ENCODE peak calls at places on chromosomes 4 and X, in nine cellular contexts. G is HepG2, B is transverse colon, S is stomach, E is testis, L is H1, W is colonic mucosa, T is astrocyte, Q is psoas muscle. C is an unnamed sample.
A peak's percentile ranks its signal among the peaks of the same experiment; 100 is the strongest.

GRCh38 chr4:99624141-99624719 is 33.4 kb downstream of the C4orf54 start:
- DNase-seq in G (no peak), B (no peak), S (no peak), E (no peak), L (no peak), W (no peak), T (no peak), Q (no peak), C (no peak)

GRCh38 chr4:184318852-184319251 is 101.2 kb upstream of the ENPP6 start:
- DNase-seq in G (no peak), B (no peak), S (no peak), E (no peak), L (no peak), W (peak; percentile 7), T (no peak), Q (no peak), C (no peak)

GRCh38 chr4:186651624-186652023 is 72.0 kb downstream of the FAT1 start:
- DNase-seq in G (no peak), B (peak; percentile 37), S (peak; percentile 82), E (peak; percentile 67), L (no peak), W (no peak), T (peak; percentile 69), Q (peak; percentile 44), C (peak; percentile 72)

GRCh38 chrX:29299689-29300088 is 712.4 kb downstream of the IL1RAPL1 start:
- DNase-seq in G (no peak), B (no peak), S (no peak), E (no peak), L (no peak), W (no peak), T (peak; percentile 37), Q (no peak), C (no peak)

GRCh38 chr4:152255437-152255836 is 280.5 kb downstream of the FBXW7 start:
- DNase-seq in G (no peak), B (no peak), S (no peak), E (no peak), L (no peak), W (no peak), T (peak; percentile 19), Q (no peak), C (peak; percentile 33)

GRCh38 chr4:90002406-90003040 is 107.9 kb downstream of the MMRN1 start:
- DNase-seq in G (no peak), B (no peak), S (no peak), E (no peak), L (no peak), W (no peak), T (no peak), Q (no peak), C (no peak)

GRCh38 chrX:151825927-151826471 is 86.7 kb upstream of the MAGEA4 start:
- DNase-seq in G (no peak), B (no peak), S (no peak), E (no peak), L (no peak), W (no peak), T (peak; percentile 90), Q (no peak), C (peak; percentile 68)

GRCh38 chr4:11223261-11223660 is 205.4 kb downstream of the HS3ST1 start:
- DNase-seq in G (no peak), B (no peak), S (no peak), E (no peak), L (no peak), W (no peak), T (no peak), Q (no peak), C (no peak)

GRCh38 chrX:97284531-97284930 is 400.8 kb downstream of the RPA4 start:
- DNase-seq in G (no peak), B (no peak), S (no peak), E (no peak), L (no peak), W (no peak), T (no peak), Q (no peak), C (no peak)

GRCh38 chr4:140149851-140150635 is 3.9 kb downstream of the MAML3 start:
- DNase-seq in G (no peak), B (peak; percentile 85), S (peak; percentile 80), E (peak; percentile 87), L (no peak), W (peak; percentile 89), T (peak; percentile 53), Q (peak; percentile 80), C (peak; percentile 57)

GRCh38 chrX:270848-271367 is 10.3 kb upstream of the PLCXD1 start:
- DNase-seq in G (no peak), B (no peak), S (peak; percentile 21), E (peak; percentile 9), L (no peak), W (no peak), T (no peak), Q (peak; percentile 43), C (no peak)

GRCh38 chrX:276588-277171 is 4.5 kb upstream of the PLCXD1 start:
- DNase-seq in G (no peak), B (peak; percentile 49), S (peak; percentile 67), E (no peak), L (no peak), W (peak; percentile 34), T (peak; percentile 38), Q (no peak), C (peak; percentile 25)

GRCh38 chrX:274904-275475 is 6.2 kb upstream of the PLCXD1 start:
- DNase-seq in G (peak; percentile 67), B (peak; percentile 66), S (peak; percentile 59), E (no peak), L (no peak), W (peak; percentile 57), T (no peak), Q (peak; percentile 71), C (no peak)

GRCh38 chrX:275476-275966 is 5.7 kb upstream of the PLCXD1 start:
- DNase-seq in G (no peak), B (no peak), S (no peak), E (no peak), L (no peak), W (peak; percentile 20), T (no peak), Q (no peak), C (no peak)

DNA sequence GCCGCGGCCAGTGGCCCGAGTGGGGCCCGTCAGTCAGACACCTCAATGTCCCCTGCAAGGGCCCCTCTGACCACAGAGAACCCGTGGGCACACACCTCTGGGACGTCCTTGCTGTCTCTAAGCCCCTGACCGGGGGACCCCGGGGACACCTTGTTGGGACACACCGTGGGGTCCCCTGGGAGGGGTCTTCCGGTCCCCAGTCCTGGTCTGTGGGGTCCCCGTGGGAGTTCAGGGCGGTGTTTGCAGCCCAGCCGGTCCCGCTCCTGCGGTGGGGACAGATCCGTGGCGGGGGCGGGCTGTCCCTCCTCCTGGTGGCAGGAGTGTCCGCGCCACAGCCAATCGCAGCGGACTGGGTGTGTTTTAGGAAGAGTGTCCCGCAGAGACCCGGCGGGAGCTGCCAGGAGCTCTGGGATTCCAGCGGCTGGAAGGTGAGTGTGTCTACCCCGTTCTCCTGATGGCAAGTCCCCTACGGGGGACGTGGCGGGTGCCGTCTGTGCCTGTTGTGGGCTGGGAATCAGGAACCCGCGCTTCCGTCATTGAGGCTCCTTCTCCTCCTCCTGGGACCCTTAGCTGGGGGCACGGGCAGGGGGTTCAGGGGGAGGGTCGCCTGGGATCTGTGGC is 5.1 kb upstream of the PLCXD1 start:
- DNase-seq in G (peak; percentile 73), B (peak; percentile 84), S (peak; percentile 90), E (peak; percentile 62), L (no peak), W (peak; percentile 88), T (peak; percentile 22), Q (peak; percentile 75), C (no peak)
- TF ChIP-seq CTCF in G (peak; percentile 15), B (peak; percentile 34), S (peak; percentile 17), E (no peak), L (no peak), W (no peak), T (no peak), Q (no peak), C (peak; percentile 17)

DNA sequence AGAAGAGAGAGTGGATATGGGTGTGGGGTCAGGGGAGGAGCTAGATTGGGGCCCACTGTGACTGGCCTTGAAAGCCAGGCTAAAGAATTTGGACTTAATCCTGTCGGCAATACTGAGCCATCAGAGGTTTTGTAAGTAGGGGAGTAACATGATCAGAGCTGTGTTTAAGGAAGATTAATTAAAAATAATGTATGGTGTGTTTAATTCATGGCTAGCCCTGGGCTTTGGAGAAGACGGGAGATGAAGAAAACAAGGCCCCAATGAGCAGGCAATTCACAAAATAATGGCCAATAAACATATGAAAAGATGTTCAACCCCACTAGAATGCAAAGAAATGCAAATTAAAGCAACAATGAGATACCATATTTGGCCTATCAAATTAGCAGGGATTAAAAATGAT is 98.2 kb upstream of the PJA1 start:
- DNase-seq in G (no peak), B (no peak), S (no peak), E (no peak), L (no peak), W (no peak), T (no peak), Q (no peak), C (no peak)
- H3K4me3 ChIP-seq in G (no peak overlapping the region), B (no peak overlapping the region), S (no peak overlapping the region), E (no peak overlapping the region), L (peak overlapping the region; percentile 15), W (no peak overlapping the region), T (no peak overlapping the region), Q (no peak overlapping the region), C (no peak overlapping the region)

GRCh38 chrX:72131317-72132294 is at the start of gene RTL5:
- DNase-seq in G (peak; percentile 1), B (peak; percentile 81), S (peak; percentile 77), E (peak; percentile 93), L (no peak), W (peak; percentile 67), T (peak; percentile 81), Q (peak; percentile 91), C (peak; percentile 83)
- H3K27ac ChIP-seq in G (no peak within 1 kb of the TSS), B (peak within 1 kb of the TSS; percentile 69), S (peak within 1 kb of the TSS; percentile 86), E (peak within 1 kb of the TSS; percentile 76), L (no peak within 1 kb of the TSS), W (peak within 1 kb of the TSS; percentile 40), T (no peak within 1 kb of the TSS), Q (peak within 1 kb of the TSS; percentile 23), C (no peak within 1 kb of the TSS)

GRCh38 chr4:37243722-37244582 is 591 bp upstream of the NWD2 start:
- DNase-seq in G (peak; percentile 0), B (peak; percentile 12), S (no peak), E (peak; percentile 54), L (peak; percentile 31), W (peak; percentile 32), T (no peak), Q (no peak), C (no peak)

GRCh38 chr4:37241646-37242045 is 2.9 kb upstream of the NWD2 start:
- DNase-seq in G (no peak), B (no peak), S (no peak), E (no peak), L (no peak), W (no peak), T (no peak), Q (no peak), C (no peak)

GRCh38 chr4:37245391-37245954 is 930 bp downstream of the NWD2 start:
- DNase-seq in G (no peak), B (no peak), S (no peak), E (no peak), L (no peak), W (no peak), T (no peak), Q (no peak), C (no peak)

GRCh38 chr4:37244583-37245390 is at the start of gene NWD2:
- DNase-seq in G (no peak), B (peak; percentile 13), S (no peak), E (peak; percentile 50), L (no peak), W (peak; percentile 18), T (no peak), Q (peak; percentile 42), C (no peak)

DNA sequence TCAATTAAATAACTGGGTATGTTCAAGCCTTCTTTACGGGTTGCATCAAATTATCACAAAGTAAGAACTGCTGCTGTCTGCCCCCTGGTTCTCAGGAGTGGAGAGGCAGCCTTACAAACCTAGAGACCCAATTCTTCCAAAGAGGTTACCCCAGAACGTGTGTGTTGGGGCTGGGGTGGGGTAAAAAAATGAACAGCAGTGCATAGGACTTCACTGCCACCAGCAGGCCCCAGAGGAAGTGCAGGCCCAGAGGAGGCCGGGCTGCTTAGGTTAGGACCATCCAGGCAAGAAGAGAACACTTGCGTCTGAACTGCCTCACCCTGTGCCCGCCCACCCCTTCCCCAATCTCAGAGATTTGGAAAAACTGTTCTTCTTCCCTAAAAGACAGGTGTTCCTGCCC is 1.5 kb upstream of the NWD2 start:
- DNase-seq in G (no peak), B (peak; percentile 8), S (no peak), E (peak; percentile 38), L (no peak), W (no peak), T (no peak), Q (no peak), C (no peak)
- TF ChIP-seq CTCF in G (no peak), B (no peak), S (no peak), E (no peak), L (peak; percentile 58), W (no peak), T (no peak), Q (no peak), C (no peak)

C was measured in brain microvascular endothelial cell.